ENCODE peak calls at places on chromosomes 6 and 20, in eight cellular contexts. One of them, this sample, is unnamed.

GRCh38 chr6:150891886-150892485 is 26.5 kb downstream of the MTHFD1L start:
- DNase-seq in coronary artery: no peak
- DNase-seq in PC-3: peak
- DNase-seq in fibroblast of lung: peak
- DNase-seq in bronchial epithelial cell: peak
- DNase-seq in stomach: peak
- DNase-seq in brain microvascular endothelial cell: peak
- DNase-seq in tibial nerve: peak
- DNase-seq in this sample: peak

GRCh38 chr6:56954389-56955170 is at the start of gene BEND6:
- DNase-seq in coronary artery: peak
- DNase-seq in PC-3: peak
- DNase-seq in fibroblast of lung: peak
- DNase-seq in bronchial epithelial cell: no peak
- DNase-seq in stomach: peak
- DNase-seq in brain microvascular endothelial cell: peak
- DNase-seq in tibial nerve: peak
- DNase-seq in this sample: peak

GRCh38 chr20:7879883-7880282 is 60.4 kb downstream of the HAO1 start:
- DNase-seq in coronary artery: no peak
- DNase-seq in PC-3: peak
- DNase-seq in fibroblast of lung: no peak
- DNase-seq in bronchial epithelial cell: peak
- DNase-seq in stomach: no peak
- DNase-seq in brain microvascular endothelial cell: peak
- DNase-seq in tibial nerve: no peak
- DNase-seq in this sample: peak

GRCh38 chr6:130525378-130525777 is 159.6 kb downstream of the TMEM200A start:
- DNase-seq in coronary artery: no peak
- DNase-seq in PC-3: no peak
- DNase-seq in fibroblast of lung: no peak
- DNase-seq in bronchial epithelial cell: no peak
- DNase-seq in stomach: no peak
- DNase-seq in brain microvascular endothelial cell: no peak
- DNase-seq in tibial nerve: no peak
- DNase-seq in this sample: no peak

GRCh38 chr6:114007451-114007953 is 36.6 kb upstream of the HDAC2 start:
- DNase-seq in coronary artery: no peak
- DNase-seq in PC-3: peak
- DNase-seq in fibroblast of lung: peak
- DNase-seq in bronchial epithelial cell: no peak
- DNase-seq in stomach: no peak
- DNase-seq in brain microvascular endothelial cell: no peak
- DNase-seq in tibial nerve: no peak
- DNase-seq in this sample: no peak

GRCh38 chr6:143405381-143406154 is 44.9 kb downstream of the ADAT2 start:
- DNase-seq in coronary artery: no peak
- DNase-seq in PC-3: peak
- DNase-seq in fibroblast of lung: peak
- DNase-seq in bronchial epithelial cell: peak
- DNase-seq in stomach: no peak
- DNase-seq in brain microvascular endothelial cell: peak
- DNase-seq in tibial nerve: no peak
- DNase-seq in this sample: peak

GRCh38 chr20:47468290-47469050 is 33.2 kb upstream of the NCOA3 start:
- DNase-seq in coronary artery: no peak
- DNase-seq in PC-3: no peak
- DNase-seq in fibroblast of lung: no peak
- DNase-seq in bronchial epithelial cell: no peak
- DNase-seq in stomach: peak
- DNase-seq in brain microvascular endothelial cell: no peak
- DNase-seq in tibial nerve: no peak
- DNase-seq in this sample: no peak

GRCh38 chr6:112017169-112017568 is 36.7 kb upstream of the CCN6 start:
- DNase-seq in coronary artery: no peak
- DNase-seq in PC-3: no peak
- DNase-seq in fibroblast of lung: no peak
- DNase-seq in bronchial epithelial cell: no peak
- DNase-seq in stomach: no peak
- DNase-seq in brain microvascular endothelial cell: no peak
- DNase-seq in tibial nerve: no peak
- DNase-seq in this sample: no peak

DNA sequence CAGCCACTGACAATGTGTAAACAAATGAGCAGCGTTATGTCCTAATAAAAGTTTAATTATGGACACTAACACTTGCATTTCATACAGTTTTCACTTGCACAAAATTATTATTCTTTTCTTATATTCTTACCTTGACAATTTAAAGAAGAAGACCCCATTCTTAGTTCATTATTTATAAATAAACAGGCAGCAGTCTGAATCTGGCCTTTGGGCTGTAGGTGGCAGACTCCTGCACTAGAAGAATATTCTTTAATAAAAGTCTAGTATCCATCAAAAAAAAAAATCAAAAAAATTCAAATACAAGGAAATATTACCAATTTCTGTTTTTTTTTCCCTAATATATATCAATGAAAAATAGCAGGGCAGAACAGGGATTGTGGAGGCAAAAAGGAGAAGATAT is 24.8 kb downstream of the PTCHD4 start:
- DNase-seq in coronary artery: no peak
- DNase-seq in PC-3: no peak
- DNase-seq in fibroblast of lung: no peak
- DNase-seq in bronchial epithelial cell: no peak
- DNase-seq in stomach: no peak
- DNase-seq in brain microvascular endothelial cell: no peak
- DNase-seq in tibial nerve: no peak
- DNase-seq in this sample: no peak
- TF ChIP-seq CTCF in coronary artery: no peak
- TF ChIP-seq CTCF in PC-3: peak
- TF ChIP-seq CTCF in fibroblast of lung: peak
- TF ChIP-seq CTCF in bronchial epithelial cell: no peak
- TF ChIP-seq CTCF in stomach: no peak
- TF ChIP-seq CTCF in brain microvascular endothelial cell: peak
- TF ChIP-seq CTCF in tibial nerve: no peak
- TF ChIP-seq CTCF in this sample: no peak

GRCh38 chr6:36195471-36196048 is 984 bp upstream of the BRPF3 start:
- DNase-seq in coronary artery: no peak
- DNase-seq in PC-3: no peak
- DNase-seq in fibroblast of lung: no peak
- DNase-seq in bronchial epithelial cell: peak
- DNase-seq in stomach: no peak
- DNase-seq in brain microvascular endothelial cell: no peak
- DNase-seq in tibial nerve: no peak
- DNase-seq in this sample: no peak
- H3K4me3 ChIP-seq in coronary artery: peak
- H3K4me3 ChIP-seq in PC-3: peak
- H3K4me3 ChIP-seq in fibroblast of lung: peak
- H3K4me3 ChIP-seq in bronchial epithelial cell: peak
- H3K4me3 ChIP-seq in stomach: peak
- H3K4me3 ChIP-seq in brain microvascular endothelial cell: peak
- H3K4me3 ChIP-seq in tibial nerve: peak
- H3K4me3 ChIP-seq in this sample: peak

GRCh38 chr6:38337819-38338465 is 301.8 kb downstream of the BTBD9 start:
- DNase-seq in coronary artery: no peak
- DNase-seq in PC-3: peak
- DNase-seq in fibroblast of lung: peak
- DNase-seq in bronchial epithelial cell: peak
- DNase-seq in stomach: no peak
- DNase-seq in brain microvascular endothelial cell: peak
- DNase-seq in tibial nerve: no peak
- DNase-seq in this sample: peak
- TF ChIP-seq CTCF in coronary artery: no peak
- TF ChIP-seq CTCF in PC-3: peak
- TF ChIP-seq CTCF in fibroblast of lung: peak
- TF ChIP-seq CTCF in bronchial epithelial cell: peak
- TF ChIP-seq CTCF in stomach: no peak
- TF ChIP-seq CTCF in brain microvascular endothelial cell: peak
- TF ChIP-seq CTCF in tibial nerve: no peak
- TF ChIP-seq CTCF in this sample: peak

GRCh38 chr6:104954091-104954797 is 2.7 kb upstream of the LIN28B start:
- DNase-seq in coronary artery: no peak
- DNase-seq in PC-3: no peak
- DNase-seq in fibroblast of lung: no peak
- DNase-seq in bronchial epithelial cell: no peak
- DNase-seq in stomach: no peak
- DNase-seq in brain microvascular endothelial cell: no peak
- DNase-seq in tibial nerve: no peak
- DNase-seq in this sample: no peak

GRCh38 chr6:104956663-104957294 is at the start of gene LIN28B:
- DNase-seq in coronary artery: no peak
- DNase-seq in PC-3: no peak
- DNase-seq in fibroblast of lung: no peak
- DNase-seq in bronchial epithelial cell: no peak
- DNase-seq in stomach: no peak
- DNase-seq in brain microvascular endothelial cell: no peak
- DNase-seq in tibial nerve: no peak
- DNase-seq in this sample: no peak

GRCh38 chr6:104955927-104956662 is 812 bp upstream of the LIN28B start:
- DNase-seq in coronary artery: no peak
- DNase-seq in PC-3: no peak
- DNase-seq in fibroblast of lung: no peak
- DNase-seq in bronchial epithelial cell: no peak
- DNase-seq in stomach: no peak
- DNase-seq in brain microvascular endothelial cell: no peak
- DNase-seq in tibial nerve: no peak
- DNase-seq in this sample: no peak

GRCh38 chr6:104953410-104953953 is 3.4 kb upstream of the LIN28B start:
- DNase-seq in coronary artery: no peak
- DNase-seq in PC-3: no peak
- DNase-seq in fibroblast of lung: no peak
- DNase-seq in bronchial epithelial cell: no peak
- DNase-seq in stomach: no peak
- DNase-seq in brain microvascular endothelial cell: no peak
- DNase-seq in tibial nerve: no peak
- DNase-seq in this sample: no peak

GRCh38 chr6:104955491-104955890 is 1.4 kb upstream of the LIN28B start:
- DNase-seq in coronary artery: no peak
- DNase-seq in PC-3: no peak
- DNase-seq in fibroblast of lung: no peak
- DNase-seq in bronchial epithelial cell: no peak
- DNase-seq in stomach: no peak
- DNase-seq in brain microvascular endothelial cell: no peak
- DNase-seq in tibial nerve: no peak
- DNase-seq in this sample: no peak
- H3K4me3 ChIP-seq in coronary artery: no peak
- H3K4me3 ChIP-seq in PC-3: no peak
- H3K4me3 ChIP-seq in fibroblast of lung: no peak
- H3K4me3 ChIP-seq in bronchial epithelial cell: no peak
- H3K4me3 ChIP-seq in stomach: no peak
- H3K4me3 ChIP-seq in brain microvascular endothelial cell: no peak
- H3K4me3 ChIP-seq in tibial nerve: no peak
- H3K4me3 ChIP-seq in this sample: no peak